ENCODE peak calls at places on chromosomes 2 and 18, in ten cellular contexts. A is IMR-90, Z is NB4, X is HCT116, K is epithelial cell of esophagus, Q is thoracic aorta, D is foreskin fibroblast, S is tibial artery, O is fibroblast of mammary gland, E is bronchial epithelial cell. F is an unnamed sample.

GRCh38 chr2:96527990-96528679 is 8.4 kb upstream of the ARID5A start:
- DNase-seq in A (peak), Z (peak), X (no peak), K (no peak), Q (peak), D (peak), S (peak), O (peak), E (no peak), F (peak)

GRCh38 chr2:111071480-111072143 is 49.1 kb upstream of the BCL2L11 start:
- DNase-seq in A (peak), Z (peak), X (no peak), K (peak), Q (no peak), D (peak), S (no peak), O (peak), E (peak), F (no peak)

GRCh38 chr18:12744103-12744502 is 41.3 kb downstream of the PSMG2 start:
- DNase-seq in A (peak), Z (peak), X (peak), K (peak), Q (no peak), D (peak), S (no peak), O (peak), E (peak), F (peak)

GRCh38 chr18:40016405-40016804 is 1938.6 kb upstream of the PIK3C3 start:
- DNase-seq in A (no peak), Z (no peak), X (no peak), K (no peak), Q (no peak), D (no peak), S (no peak), O (no peak), E (no peak), F (no peak)

GRCh38 chr18:63144748-63145147 is 174.8 kb downstream of the BCL2 start:
- DNase-seq in A (no peak), Z (peak), X (no peak), K (no peak), Q (no peak), D (no peak), S (peak), O (no peak), E (no peak), F (no peak)

GRCh38 chr2:98280376-98281102 is 65.7 kb upstream of the CNGA3 start:
- DNase-seq in A (no peak), Z (no peak), X (no peak), K (peak), Q (no peak), D (peak), S (no peak), O (no peak), E (peak), F (no peak)

GRCh38 chr2:47058061-47058931 is 96.8 kb downstream of the STPG4 start:
- DNase-seq in A (peak), Z (peak), X (no peak), K (no peak), Q (no peak), D (peak), S (peak), O (peak), E (no peak), F (no peak)

GRCh38 chr2:21372654-21373053 is 248.9 kb downstream of the TDRD15 start:
- DNase-seq in A (peak), Z (peak), X (no peak), K (peak), Q (no peak), D (no peak), S (no peak), O (no peak), E (peak), F (no peak)

GRCh38 chr18:33928226-33928625 is 296.5 kb downstream of the NOL4 start:
- DNase-seq in A (peak), Z (no peak), X (no peak), K (no peak), Q (no peak), D (peak), S (no peak), O (peak), E (no peak), F (no peak)

GRCh38 chr2:127465258-127465657 is 47.0 kb downstream of the PROC start:
- DNase-seq in A (no peak), Z (peak), X (no peak), K (no peak), Q (no peak), D (no peak), S (no peak), O (no peak), E (no peak), F (no peak)

GRCh38 chr2:108220942-108221541 is 18.7 kb upstream of the SULT1C3 start:
- DNase-seq in A (no peak), Z (no peak), X (no peak), K (no peak), Q (no peak), D (no peak), S (peak), O (no peak), E (no peak), F (no peak)

GRCh38 chr2:10471046-10471571 is 23.0 kb upstream of the ODC1 start:
- DNase-seq in A (no peak), Z (no peak), X (no peak), K (no peak), Q (no peak), D (no peak), S (peak), O (no peak), E (no peak), F (peak)

GRCh38 chr18:66564236-66564635 is 39.7 kb downstream of the CDH19 start:
- DNase-seq in A (no peak), Z (no peak), X (no peak), K (no peak), Q (no peak), D (no peak), S (no peak), O (no peak), E (no peak), F (no peak)

GRCh38 chr2:158688722-158689121 is 106.4 kb upstream of the DAPL1 start:
- DNase-seq in A (peak), Z (peak), X (no peak), K (peak), Q (no peak), D (peak), S (no peak), O (peak), E (peak), F (no peak)

GRCh38 chr2:84786601-84787000 is 94.3 kb downstream of the TRABD2A start:
- DNase-seq in A (no peak), Z (no peak), X (no peak), K (no peak), Q (no peak), D (no peak), S (no peak), O (no peak), E (no peak), F (no peak)

GRCh38 chr2:46193356-46193755 is 103.9 kb upstream of the EPAS1 start:
- DNase-seq in A (no peak), Z (no peak), X (no peak), K (no peak), Q (no peak), D (no peak), S (no peak), O (no peak), E (no peak), F (no peak)

GRCh38 chr18:29096380-29096779 is 919.5 kb upstream of the CDH2 start:
- DNase-seq in A (no peak), Z (peak), X (no peak), K (no peak), Q (no peak), D (no peak), S (no peak), O (no peak), E (no peak), F (no peak)

GRCh38 chr2:69084492-69084891 is 71.5 kb downstream of the ANTXR1 start:
- DNase-seq in A (no peak), Z (no peak), X (no peak), K (no peak), Q (no peak), D (no peak), S (no peak), O (no peak), E (no peak), F (no peak)

GRCh38 chr2:82795446-82795845 is 1663.6 kb downstream of the SUCLG1 start:
- DNase-seq in A (peak), Z (no peak), X (peak), K (peak), Q (no peak), D (peak), S (no peak), O (peak), E (peak), F (no peak)

GRCh38 chr2:99729104-99729503 is 239.3 kb upstream of the REV1 start:
- DNase-seq in A (peak), Z (no peak), X (no peak), K (no peak), Q (no peak), D (no peak), S (no peak), O (no peak), E (no peak), F (no peak)

GRCh38 chr18:11663630-11664029 is 25.4 kb upstream of the GNAL start:
- DNase-seq in A (no peak), Z (no peak), X (no peak), K (no peak), Q (no peak), D (no peak), S (no peak), O (no peak), E (no peak), F (no peak)

GRCh38 chr18:36284671-36285295 is 12.7 kb upstream of the FHOD3 start:
- DNase-seq in A (peak), Z (peak), X (peak), K (peak), Q (no peak), D (peak), S (no peak), O (peak), E (peak), F (peak)

GRCh38 chr18:73551211-73551610 is 596.4 kb downstream of the FBXO15 start:
- DNase-seq in A (no peak), Z (no peak), X (no peak), K (no peak), Q (no peak), D (no peak), S (no peak), O (no peak), E (no peak), F (no peak)

GRCh38 chr2:107064750-107065149 is 178.8 kb upstream of the ST6GAL2 start:
- DNase-seq in A (no peak), Z (no peak), X (no peak), K (no peak), Q (no peak), D (peak), S (no peak), O (no peak), E (no peak), F (no peak)

GRCh38 chr2:240200230-240201051 is 60.0 kb upstream of the OTOS start:
- DNase-seq in A (peak), Z (peak), X (no peak), K (no peak), Q (no peak), D (peak), S (peak), O (no peak), E (no peak), F (peak)

GRCh38 chr2:168633200-168633599 is 169.2 kb upstream of the NOSTRIN start:
- DNase-seq in A (peak), Z (no peak), X (no peak), K (no peak), Q (no peak), D (peak), S (no peak), O (no peak), E (no peak), F (no peak)

GRCh38 chr18:55988537-55988936 is 400.5 kb upstream of the TCF4 start:
- DNase-seq in A (peak), Z (no peak), X (no peak), K (peak), Q (no peak), D (no peak), S (no peak), O (no peak), E (peak), F (no peak)

GRCh38 chr2:1173528-1173927 is 222.9 kb downstream of the SNTG2 start:
- DNase-seq in A (no peak), Z (no peak), X (no peak), K (no peak), Q (no peak), D (no peak), S (no peak), O (no peak), E (no peak), F (no peak)

GRCh38 chr2:32777714-32778113 is 149.9 kb downstream of the TTC27 start:
- DNase-seq in A (no peak), Z (no peak), X (no peak), K (no peak), Q (no peak), D (no peak), S (no peak), O (no peak), E (no peak), F (no peak)

GRCh38 chr2:11899264-11899818 is 152.9 kb downstream of the LPIN1 start:
- DNase-seq in A (peak), Z (no peak), X (no peak), K (peak), Q (no peak), D (peak), S (no peak), O (peak), E (peak), F (no peak)

GRCh38 chr2:118121101-118121500 is 32.8 kb downstream of the INSIG2 start:
- DNase-seq in A (no peak), Z (no peak), X (no peak), K (no peak), Q (no peak), D (no peak), S (no peak), O (no peak), E (no peak), F (no peak)

GRCh38 chr2:199488772-199489400 is 31.1 kb upstream of the SATB2 start:
- DNase-seq in A (peak), Z (peak), X (peak), K (peak), Q (no peak), D (peak), S (no peak), O (peak), E (peak), F (peak)

GRCh38 chr18:56389190-56389589 is 249.2 kb downstream of the TXNL1 start:
- DNase-seq in A (peak), Z (no peak), X (no peak), K (no peak), Q (no peak), D (no peak), S (no peak), O (no peak), E (no peak), F (no peak)

GRCh38 chr2:188379748-188380147 is 88.1 kb downstream of the GULP1 start:
- DNase-seq in A (no peak), Z (no peak), X (no peak), K (no peak), Q (no peak), D (no peak), S (no peak), O (no peak), E (no peak), F (no peak)

GRCh38 chr18:62485684-62486083 is 37.1 kb upstream of the ZCCHC2 start:
- DNase-seq in A (peak), Z (peak), X (peak), K (peak), Q (no peak), D (peak), S (no peak), O (peak), E (peak), F (no peak)

GRCh38 chr2:99861376-99861760 is 281.0 kb downstream of the AFF3 start:
- DNase-seq in A (peak), Z (peak), X (no peak), K (no peak), Q (no peak), D (no peak), S (no peak), O (no peak), E (no peak), F (peak)

GRCh38 chr2:236847538-236848263 is 238.0 kb upstream of the COPS8 start:
- DNase-seq in A (no peak), Z (no peak), X (no peak), K (no peak), Q (no peak), D (no peak), S (peak), O (no peak), E (no peak), F (no peak)

GRCh38 chr2:153287109-153287801 is 191.3 kb downstream of the RPRM start:
- DNase-seq in A (no peak), Z (peak), X (peak), K (peak), Q (no peak), D (no peak), S (no peak), O (no peak), E (no peak), F (no peak)
- H3K4me3 ChIP-seq in A (no peak), Z (no peak), X (no peak), K (no peak), Q (no peak), D (no peak), S (no peak), O (no peak), E (no peak), F (no peak)

GRCh38 chr2:232979871-232980461 is 33.1 kb downstream of the NGEF start:
- DNase-seq in A (peak), Z (peak), X (peak), K (peak), Q (no peak), D (peak), S (peak), O (peak), E (peak), F (no peak)
- TF ChIP-seq CTCF in A (peak), Z (no peak), X (peak), K (no peak), Q (no peak), D (peak), S (no peak), O (peak), E (no peak), F (no peak)

GRCh38 chr2:230975927-230976326 is 20.0 kb upstream of the SPATA3 start:
- DNase-seq in A (no peak), Z (no peak), X (no peak), K (no peak), Q (no peak), D (no peak), S (no peak), O (no peak), E (no peak), F (no peak)

GRCh38 chr2:230976671-230977171 is 19.2 kb upstream of the SPATA3 start:
- DNase-seq in A (no peak), Z (peak), X (no peak), K (no peak), Q (no peak), D (no peak), S (no peak), O (no peak), E (no peak), F (no peak)

GRCh38 chr2:230972046-230972445 is 23.9 kb upstream of the SPATA3 start:
- DNase-seq in A (no peak), Z (no peak), X (no peak), K (no peak), Q (no peak), D (no peak), S (no peak), O (no peak), E (no peak), F (no peak)

GRCh38 chr2:230969673-230970015 is 26.3 kb upstream of the SPATA3 start:
- DNase-seq in A (no peak), Z (no peak), X (no peak), K (no peak), Q (no peak), D (no peak), S (no peak), O (no peak), E (no peak), F (no peak)

DNA sequence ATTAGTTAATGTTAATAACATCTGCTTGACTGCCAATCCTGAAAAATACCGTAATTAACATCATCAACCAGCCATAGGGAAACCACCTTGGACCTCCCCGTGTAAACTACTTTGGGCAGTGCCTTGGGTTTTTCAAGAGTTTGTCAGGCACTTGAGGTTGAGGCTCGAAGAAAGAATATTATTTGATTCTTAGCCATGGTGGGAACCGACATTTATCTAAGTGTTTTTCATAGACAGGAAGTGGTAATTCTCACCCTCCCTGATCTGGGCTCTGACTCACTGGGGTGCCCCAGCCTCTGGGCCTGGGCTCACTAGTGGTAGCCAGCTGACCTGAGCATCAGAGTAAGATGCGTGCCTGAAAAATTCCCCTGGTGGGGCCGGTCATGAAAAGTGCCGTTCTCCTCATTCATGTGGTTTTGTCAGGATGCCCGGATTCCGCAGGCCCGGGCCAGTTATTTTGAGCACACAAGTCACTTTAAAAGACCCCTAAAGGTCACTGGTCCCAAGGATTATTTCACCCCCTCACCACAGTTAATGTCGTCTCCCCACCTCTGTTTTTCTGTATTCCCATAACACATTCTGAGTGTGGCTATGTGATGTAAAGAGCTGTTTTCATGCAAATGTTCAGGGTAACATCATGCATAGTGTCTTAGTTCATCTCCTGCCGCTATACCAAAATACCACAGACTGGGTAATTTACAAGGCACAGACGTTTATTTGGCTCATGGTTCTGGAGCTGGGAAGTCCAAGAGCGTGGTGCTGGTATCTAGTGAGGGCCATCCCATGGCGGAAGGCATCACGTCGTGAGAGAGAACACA is 21.6 kb upstream of the SPATA3 start:
- DNase-seq in A (peak), Z (peak), X (no peak), K (peak), Q (no peak), D (peak), S (no peak), O (peak), E (peak), F (peak)
- H3K4me3 ChIP-seq in A (no peak), Z (no peak), X (no peak), K (no peak), Q (no peak), D (no peak), S (no peak), O (no peak), E (no peak), F (no peak)

DNA sequence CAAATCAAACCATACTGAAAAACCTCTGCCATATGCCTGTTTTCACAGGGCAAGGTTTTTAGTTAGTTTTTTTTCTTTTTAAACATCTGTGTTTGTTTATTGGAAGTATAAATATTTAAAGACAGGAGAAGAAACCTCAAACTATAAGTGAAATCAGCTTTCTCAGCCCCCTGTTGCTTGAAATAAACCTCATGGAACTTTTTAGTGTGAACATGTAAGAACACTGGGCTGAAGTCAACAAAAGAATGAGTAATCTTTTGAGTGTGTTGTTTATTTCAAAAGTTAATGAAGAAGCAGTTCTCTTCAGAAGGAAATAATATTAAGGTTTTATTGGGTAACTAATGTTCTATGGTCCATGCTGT is 657.7 kb upstream of the SYT4 start:
- DNase-seq in A (peak), Z (no peak), X (no peak), K (peak), Q (no peak), D (peak), S (no peak), O (peak), E (peak), F (no peak)
- TF ChIP-seq CTCF in A (no peak), Z (no peak), X (no peak), K (no peak), Q (no peak), D (no peak), S (no peak), O (no peak), E (no peak), F (no peak)

DNA sequence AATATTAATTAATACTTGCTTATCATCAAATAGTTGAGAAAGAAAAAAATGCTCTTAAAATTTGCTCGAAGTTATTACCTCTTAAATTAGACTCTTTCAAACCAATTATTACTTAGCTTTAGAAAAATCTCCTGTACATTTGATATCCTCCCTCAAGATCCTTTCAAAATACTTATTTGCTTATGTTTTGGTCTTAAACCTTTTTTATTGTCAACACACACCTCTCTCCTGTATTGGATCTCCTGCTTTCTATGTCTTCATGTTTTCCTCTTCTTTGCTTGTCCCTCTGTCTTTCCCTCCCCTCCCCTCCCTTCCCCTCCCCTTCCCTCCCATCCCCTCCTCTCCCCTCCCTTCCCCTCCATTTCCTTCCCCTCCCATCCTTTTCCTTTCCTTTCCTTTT is 14.0 kb downstream of the OSBPL6 start:
- DNase-seq in A (no peak), Z (no peak), X (no peak), K (no peak), Q (no peak), D (no peak), S (no peak), O (no peak), E (no peak), F (no peak)
- H3K4me3 ChIP-seq in A (no peak), Z (no peak), X (no peak), K (no peak), Q (no peak), D (no peak), S (no peak), O (no peak), E (no peak), F (no peak)